ENCODE peak calls at places on chromosome 2, in five cellular contexts. One of them, this sample, is unnamed.

GRCh38 chr2:130371723-130372054 is 15.8 kb downstream of the PTPN18 start:
- DNase-seq in body of pancreas: no peak
- DNase-seq in spleen: peak
- DNase-seq in heart left ventricle: no peak
- DNase-seq in ovary: no peak
- DNase-seq in this sample: peak

GRCh38 chr2:96856776-96857673 is 791 bp downstream of the ANKRD39 start:
- DNase-seq in body of pancreas: peak
- DNase-seq in spleen: no peak
- DNase-seq in heart left ventricle: no peak
- DNase-seq in ovary: no peak
- DNase-seq in this sample: peak

GRCh38 chr2:222518570-222519381 is 94.4 kb downstream of the SGPP2 start:
- DNase-seq in body of pancreas: no peak
- DNase-seq in spleen: no peak
- DNase-seq in heart left ventricle: no peak
- DNase-seq in ovary: no peak
- DNase-seq in this sample: no peak

GRCh38 chr2:6881036-6881435 is 3.5 kb downstream of the RSAD2 start:
- DNase-seq in body of pancreas: no peak
- DNase-seq in spleen: no peak
- DNase-seq in heart left ventricle: no peak
- DNase-seq in ovary: no peak
- DNase-seq in this sample: no peak

GRCh38 chr2:30769891-30770462 is 37.3 kb downstream of the CAPN13 start:
- DNase-seq in body of pancreas: no peak
- DNase-seq in spleen: no peak
- DNase-seq in heart left ventricle: no peak
- DNase-seq in ovary: no peak
- DNase-seq in this sample: no peak

GRCh38 chr2:39620067-39620466 is 45.6 kb upstream of the TMEM178A start:
- DNase-seq in body of pancreas: peak
- DNase-seq in spleen: no peak
- DNase-seq in heart left ventricle: peak
- DNase-seq in ovary: peak
- DNase-seq in this sample: peak

GRCh38 chr2:182522428-182522896 is 95.6 kb upstream of the PDE1A start:
- DNase-seq in body of pancreas: no peak
- DNase-seq in spleen: no peak
- DNase-seq in heart left ventricle: no peak
- DNase-seq in ovary: no peak
- DNase-seq in this sample: no peak

GRCh38 chr2:15159751-15160177 is 401.4 kb downstream of the NBAS start:
- DNase-seq in body of pancreas: no peak
- DNase-seq in spleen: no peak
- DNase-seq in heart left ventricle: no peak
- DNase-seq in ovary: no peak
- DNase-seq in this sample: peak

GRCh38 chr2:168525020-168525419 is 68.9 kb downstream of the CERS6 start:
- DNase-seq in body of pancreas: no peak
- DNase-seq in spleen: no peak
- DNase-seq in heart left ventricle: no peak
- DNase-seq in ovary: no peak
- DNase-seq in this sample: no peak

GRCh38 chr2:58054264-58054663 is 7.7 kb downstream of the VRK2 start:
- DNase-seq in body of pancreas: no peak
- DNase-seq in spleen: no peak
- DNase-seq in heart left ventricle: no peak
- DNase-seq in ovary: no peak
- DNase-seq in this sample: peak

GRCh38 chr2:228697456-228697855 is 516.0 kb upstream of the SPHKAP start:
- DNase-seq in body of pancreas: no peak
- DNase-seq in spleen: no peak
- DNase-seq in heart left ventricle: no peak
- DNase-seq in ovary: no peak
- DNase-seq in this sample: no peak

GRCh38 chr2:69797836-69798465 is 31.5 kb upstream of the GMCL1 start:
- DNase-seq in body of pancreas: no peak
- DNase-seq in spleen: no peak
- DNase-seq in heart left ventricle: no peak
- DNase-seq in ovary: no peak
- DNase-seq in this sample: no peak

GRCh38 chr2:45643543-45644542 is 7.6 kb upstream of the PRKCE start:
- DNase-seq in body of pancreas: peak
- DNase-seq in spleen: peak
- DNase-seq in heart left ventricle: peak
- DNase-seq in ovary: peak
- DNase-seq in this sample: peak

GRCh38 chr2:197145471-197146056 is 165.0 kb downstream of the ANKRD44 start:
- DNase-seq in body of pancreas: no peak
- DNase-seq in spleen: peak
- DNase-seq in heart left ventricle: no peak
- DNase-seq in ovary: no peak
- DNase-seq in this sample: peak

GRCh38 chr2:148177559-148177958 is 156.7 kb downstream of the MBD5 start:
- DNase-seq in body of pancreas: no peak
- DNase-seq in spleen: no peak
- DNase-seq in heart left ventricle: no peak
- DNase-seq in ovary: no peak
- DNase-seq in this sample: no peak

GRCh38 chr2:133641942-133642341 is 73.7 kb upstream of the NCKAP5 start:
- DNase-seq in body of pancreas: no peak
- DNase-seq in spleen: no peak
- DNase-seq in heart left ventricle: no peak
- DNase-seq in ovary: no peak
- DNase-seq in this sample: no peak

GRCh38 chr2:137975280-137976271 is 11.3 kb downstream of the HNMT start:
- DNase-seq in body of pancreas: peak
- DNase-seq in spleen: no peak
- DNase-seq in heart left ventricle: no peak
- DNase-seq in ovary: no peak
- DNase-seq in this sample: no peak

GRCh38 chr2:161564906-161565305 is 59.3 kb upstream of the SLC4A10 start:
- DNase-seq in body of pancreas: no peak
- DNase-seq in spleen: no peak
- DNase-seq in heart left ventricle: no peak
- DNase-seq in ovary: no peak
- DNase-seq in this sample: no peak

GRCh38 chr2:144405313-144405710 is 114.6 kb downstream of the ZEB2 start:
- DNase-seq in body of pancreas: no peak
- DNase-seq in spleen: no peak
- DNase-seq in heart left ventricle: no peak
- DNase-seq in ovary: no peak
- DNase-seq in this sample: peak

GRCh38 chr2:64489081-64489761 is 34.9 kb upstream of the AFTPH start:
- DNase-seq in body of pancreas: no peak
- DNase-seq in spleen: no peak
- DNase-seq in heart left ventricle: no peak
- DNase-seq in ovary: no peak
- DNase-seq in this sample: no peak

GRCh38 chr2:144131042-144131441 is 388.9 kb downstream of the ZEB2 start:
- DNase-seq in body of pancreas: no peak
- DNase-seq in spleen: no peak
- DNase-seq in heart left ventricle: no peak
- DNase-seq in ovary: no peak
- DNase-seq in this sample: peak

GRCh38 chr2:8692783-8693768 is 11.2 kb downstream of the ID2 start:
- DNase-seq in body of pancreas: peak
- DNase-seq in spleen: no peak
- DNase-seq in heart left ventricle: peak
- DNase-seq in ovary: no peak
- DNase-seq in this sample: peak

GRCh38 chr2:212005077-212005671 is 533.4 kb downstream of the ERBB4 start:
- DNase-seq in body of pancreas: peak
- DNase-seq in spleen: no peak
- DNase-seq in heart left ventricle: peak
- DNase-seq in ovary: no peak
- DNase-seq in this sample: peak

GRCh38 chr2:238389985-238390682 is 36.6 kb upstream of the ASB1 start:
- DNase-seq in body of pancreas: peak
- DNase-seq in spleen: no peak
- DNase-seq in heart left ventricle: no peak
- DNase-seq in ovary: no peak
- DNase-seq in this sample: no peak

GRCh38 chr2:37721219-37721600 is 49.8 kb upstream of the CDC42EP3 start:
- DNase-seq in body of pancreas: no peak
- DNase-seq in spleen: no peak
- DNase-seq in heart left ventricle: no peak
- DNase-seq in ovary: no peak
- DNase-seq in this sample: no peak

GRCh38 chr2:222651721-222652420 is 4.0 kb downstream of the FARSB start:
- DNase-seq in body of pancreas: no peak
- DNase-seq in spleen: no peak
- DNase-seq in heart left ventricle: no peak
- DNase-seq in ovary: no peak
- DNase-seq in this sample: no peak

DNA sequence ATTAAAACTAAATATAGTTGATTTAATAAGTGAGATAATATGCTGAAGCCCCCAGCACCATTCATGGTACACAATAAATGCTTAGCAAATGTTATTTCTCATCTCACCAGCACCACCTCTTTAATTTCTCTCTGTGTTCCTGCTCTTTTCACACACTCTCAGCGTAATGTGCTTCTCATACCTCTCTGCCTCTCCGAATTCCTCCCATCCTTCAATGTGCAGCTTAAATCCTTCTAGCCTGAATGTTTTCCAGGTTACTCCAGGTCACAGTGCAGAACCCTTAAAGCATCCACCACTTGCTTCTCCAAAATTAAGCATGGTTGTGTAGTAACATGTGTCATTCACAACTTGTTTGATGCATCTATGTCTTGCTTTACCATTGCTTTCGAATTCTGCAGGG is 119.6 kb downstream of the MCFD2 start:
- DNase-seq in body of pancreas: no peak
- DNase-seq in spleen: no peak
- DNase-seq in heart left ventricle: no peak
- DNase-seq in ovary: no peak
- DNase-seq in this sample: no peak
- H3K4me3 ChIP-seq in body of pancreas: no peak
- H3K4me3 ChIP-seq in spleen: no peak
- H3K4me3 ChIP-seq in heart left ventricle: no peak
- H3K4me3 ChIP-seq in ovary: no peak
- H3K4me3 ChIP-seq in this sample: no peak

GRCh38 chr2:172084734-172085459 is 410 bp upstream of the DLX1 start:
- DNase-seq in body of pancreas: peak
- DNase-seq in spleen: peak
- DNase-seq in heart left ventricle: peak
- DNase-seq in ovary: no peak
- DNase-seq in this sample: peak
- TF ChIP-seq CTCF in body of pancreas: no peak
- TF ChIP-seq CTCF in spleen: no peak
- TF ChIP-seq CTCF in heart left ventricle: no peak
- TF ChIP-seq CTCF in ovary: no peak
- TF ChIP-seq CTCF in this sample: no peak

GRCh38 chr2:85405076-85405402 is 5.1 kb downstream of the CAPG start:
- DNase-seq in body of pancreas: no peak
- DNase-seq in spleen: no peak
- DNase-seq in heart left ventricle: no peak
- DNase-seq in ovary: no peak
- DNase-seq in this sample: no peak

GRCh38 chr2:85413592-85414421 is 3.6 kb upstream of the CAPG start:
- DNase-seq in body of pancreas: peak
- DNase-seq in spleen: no peak
- DNase-seq in heart left ventricle: no peak
- DNase-seq in ovary: peak
- DNase-seq in this sample: peak

GRCh38 chr2:85411405-85411748 is 1.2 kb upstream of the CAPG start:
- DNase-seq in body of pancreas: no peak
- DNase-seq in spleen: no peak
- DNase-seq in heart left ventricle: no peak
- DNase-seq in ovary: no peak
- DNase-seq in this sample: no peak

GRCh38 chr2:85410584-85411404 is 628 bp upstream of the CAPG start:
- DNase-seq in body of pancreas: no peak
- DNase-seq in spleen: no peak
- DNase-seq in heart left ventricle: no peak
- DNase-seq in ovary: no peak
- DNase-seq in this sample: no peak

DNA sequence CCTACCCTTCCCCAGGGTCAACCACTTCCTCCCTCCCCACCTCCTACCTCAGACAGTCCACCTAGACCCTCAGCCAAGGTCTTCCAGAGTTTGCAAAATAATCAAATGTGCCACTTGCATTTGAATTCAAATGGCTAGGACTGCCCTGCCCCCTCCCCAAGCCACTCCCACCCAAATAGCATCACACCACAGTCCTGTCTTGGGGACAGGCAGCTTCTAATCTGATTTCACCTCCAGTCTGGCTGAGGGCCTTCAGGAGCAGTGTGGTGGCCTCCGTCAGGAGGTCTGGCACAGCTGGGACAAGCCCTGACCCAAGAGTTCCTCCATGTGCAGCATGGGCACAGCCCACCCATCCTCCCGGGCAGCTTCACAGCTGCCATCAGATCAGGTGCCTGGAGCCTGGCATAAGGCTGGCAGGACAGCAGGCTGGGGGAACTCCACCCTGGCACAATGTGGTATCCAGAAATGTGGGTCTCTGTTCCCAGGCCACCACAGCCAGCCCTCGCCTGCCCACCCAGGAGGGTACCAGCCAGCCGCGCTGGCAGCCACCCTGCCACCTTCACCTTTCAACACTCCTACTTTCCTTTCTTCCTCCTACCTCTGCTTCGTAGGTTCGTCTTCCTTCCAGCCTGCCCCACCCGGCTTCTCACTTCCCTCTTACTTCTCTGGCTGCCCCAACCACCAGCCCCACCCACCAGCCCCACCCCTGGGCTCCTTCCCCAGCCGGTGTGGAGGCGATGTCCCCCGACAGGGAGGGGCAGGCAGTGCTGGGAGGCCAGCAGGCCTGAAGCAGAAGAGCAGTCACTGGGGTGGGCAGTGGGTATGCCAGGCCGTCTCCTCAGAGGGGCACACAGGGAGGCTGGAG is at the start of gene CAPG:
- DNase-seq in body of pancreas: no peak
- DNase-seq in spleen: peak
- DNase-seq in heart left ventricle: peak
- DNase-seq in ovary: no peak
- DNase-seq in this sample: peak
- TF ChIP-seq POLR2A in body of pancreas: peak
- TF ChIP-seq POLR2A in spleen: no peak
- TF ChIP-seq POLR2A in heart left ventricle: no peak
- TF ChIP-seq POLR2A in ovary: no peak
- TF ChIP-seq POLR2A in this sample: peak

DNA sequence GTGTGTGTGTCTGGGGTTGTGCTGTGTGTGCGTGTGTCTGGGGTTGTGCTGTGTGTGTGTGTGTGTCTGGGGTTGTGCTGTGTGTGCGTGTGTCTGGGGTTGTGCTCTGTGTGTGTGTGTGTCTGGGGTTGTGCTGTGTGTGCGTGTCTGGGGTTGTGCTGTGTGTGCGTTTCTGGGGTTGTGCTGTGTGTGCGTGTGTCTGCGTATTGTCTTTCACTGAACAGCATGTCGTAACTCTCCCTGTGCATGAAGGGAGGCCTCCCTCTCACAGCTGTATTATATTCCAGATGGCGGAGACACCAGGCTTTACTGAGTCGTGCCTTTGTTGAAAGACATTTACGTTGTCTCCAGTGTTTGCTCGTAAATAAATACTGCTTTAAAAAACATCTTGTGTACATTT is 5.9 kb downstream of the ACKR3 start:
- DNase-seq in body of pancreas: peak
- DNase-seq in spleen: no peak
- DNase-seq in heart left ventricle: no peak
- DNase-seq in ovary: no peak
- DNase-seq in this sample: no peak
- H3K4me3 ChIP-seq in body of pancreas: no peak
- H3K4me3 ChIP-seq in spleen: no peak
- H3K4me3 ChIP-seq in heart left ventricle: no peak
- H3K4me3 ChIP-seq in ovary: no peak
- H3K4me3 ChIP-seq in this sample: no peak

GRCh38 chr2:113979172-113980128 is 89.6 kb downstream of the ACTR3 start:
- DNase-seq in body of pancreas: no peak
- DNase-seq in spleen: peak
- DNase-seq in heart left ventricle: no peak
- DNase-seq in ovary: no peak
- DNase-seq in this sample: peak
- TF ChIP-seq CTCF in body of pancreas: no peak
- TF ChIP-seq CTCF in spleen: peak
- TF ChIP-seq CTCF in heart left ventricle: peak
- TF ChIP-seq CTCF in ovary: no peak
- TF ChIP-seq CTCF in this sample: peak